ENCODE peak calls at places on chromosomes 1 and 21, in five cellular contexts. Y is kidney glomerular epithelial cell; U is CD8-positive, alpha-beta T cell; X is Peyer's patch; J is CD4-positive, alpha-beta memory T cell. F is an unnamed sample.

GRCh38 chr1:15412843-15413242 is 3.2 kb downstream of the EFHD2 start:
- DNase-seq in Y (no peak), U (no peak), X (no peak), J (no peak), F (no peak)

GRCh38 chr1:205171369-205171768 is 40.1 kb downstream of the DSTYK start:
- DNase-seq in Y (no peak), U (no peak), X (no peak), J (peak), F (no peak)

GRCh38 chr1:210237514-210237913 is 4.9 kb downstream of the SERTAD4 start:
- DNase-seq in Y (no peak), U (no peak), X (no peak), J (no peak), F (no peak)

GRCh38 chr1:24966724-24967346 is 36.8 kb upstream of the RUNX3 start:
- DNase-seq in Y (no peak), U (no peak), X (no peak), J (peak), F (peak)

GRCh38 chr1:67948155-67949075 is 102.0 kb downstream of the DIRAS3 start:
- DNase-seq in Y (peak), U (no peak), X (no peak), J (no peak), F (no peak)

GRCh38 chr1:156140879-156141707 is 12.3 kb upstream of the SEMA4A start:
- DNase-seq in Y (no peak), U (no peak), X (no peak), J (no peak), F (no peak)

GRCh38 chr1:39488801-39489566 is 2.5 kb upstream of the BMP8A start:
- DNase-seq in Y (no peak), U (no peak), X (no peak), J (no peak), F (no peak)

GRCh38 chr1:203640117-203640516 is 13.5 kb downstream of the ATP2B4 start:
- DNase-seq in Y (no peak), U (no peak), X (no peak), J (no peak), F (no peak)

GRCh38 chr1:117683571-117684285 is 77.9 kb downstream of the TENT5C start:
- DNase-seq in Y (no peak), U (no peak), X (no peak), J (no peak), F (no peak)

GRCh38 chr21:24050233-24050632 is 1557.0 kb downstream of the MRPL39 start:
- DNase-seq in Y (no peak), U (no peak), X (no peak), J (no peak), F (no peak)

GRCh38 chr1:199226163-199226562 is 587.3 kb downstream of the PTPRC start:
- DNase-seq in Y (peak), U (no peak), X (no peak), J (peak), F (peak)

GRCh38 chr1:50251592-50252165 is 143.0 kb downstream of the ELAVL4 start:
- DNase-seq in Y (no peak), U (no peak), X (no peak), J (no peak), F (no peak)

GRCh38 chr1:179164494-179164893 is 65.0 kb downstream of the ABL2 start:
- DNase-seq in Y (peak), U (no peak), X (no peak), J (no peak), F (no peak)

GRCh38 chr1:5879421-5879820 is 112.8 kb downstream of the NPHP4 start:
- DNase-seq in Y (no peak), U (no peak), X (no peak), J (no peak), F (no peak)

GRCh38 chr1:172322219-172323061 is 98.0 kb upstream of the C1orf105 start:
- DNase-seq in Y (peak), U (no peak), X (no peak), J (no peak), F (no peak)

GRCh38 chr1:113759341-113760101 is at the start of gene PHTF1:
- DNase-seq in Y (peak), U (peak), X (peak), J (no peak), F (no peak)

GRCh38 chr1:15985611-15986272 is 9.8 kb upstream of the ZBTB17 start:
- DNase-seq in Y (peak), U (no peak), X (no peak), J (no peak), F (no peak)

GRCh38 chr1:56453016-56453721 is 126.2 kb downstream of the PLPP3 start:
- DNase-seq in Y (no peak), U (no peak), X (no peak), J (no peak), F (no peak)

GRCh38 chr1:228964178-228964819 is 229.0 kb downstream of the RHOU start:
- DNase-seq in Y (peak), U (no peak), X (no peak), J (no peak), F (no peak)

GRCh38 chr1:11178021-11179015 is 10.8 kb upstream of the ANGPTL7 start:
- DNase-seq in Y (peak), U (no peak), X (no peak), J (no peak), F (no peak)

GRCh38 chr1:199490804-199491527 is 536.5 kb upstream of the NR5A2 start:
- DNase-seq in Y (peak), U (no peak), X (no peak), J (no peak), F (no peak)

GRCh38 chr1:145782166-145783099 is 41.5 kb downstream of the RNF115 start:
- DNase-seq in Y (peak), U (no peak), X (no peak), J (no peak), F (no peak)

GRCh38 chr1:9413143-9413876 is 120.6 kb downstream of the SPSB1 start:
- DNase-seq in Y (peak), U (no peak), X (peak), J (peak), F (peak)

GRCh38 chr1:32201011-32201855 is 838 bp downstream of the CCDC28B start:
- DNase-seq in Y (no peak), U (peak), X (peak), J (peak), F (peak)

GRCh38 chr1:171062902-171063301 is 27.8 kb upstream of the FMO3 start:
- DNase-seq in Y (no peak), U (no peak), X (no peak), J (no peak), F (no peak)

GRCh38 chr1:234000557-234001081 is 96.1 kb downstream of the SLC35F3 start:
- DNase-seq in Y (no peak), U (no peak), X (no peak), J (no peak), F (no peak)

F was measured in GM12878.